ENCODE peak calls at places on chromosomes 16 and 17, in ten cellular contexts. One of them, this sample, is unnamed.

GRCh38 chr17:38602862-38603785 is 2.6 kb downstream of the SRCIN1 start:
- DNase-seq in PC-3: no peak
- DNase-seq in tibial artery: no peak
- DNase-seq in adrenal gland: no peak
- DNase-seq in GM12865: no peak
- DNase-seq in tibial nerve: no peak
- DNase-seq in ovary: no peak
- DNase-seq in nephron progenitor cell: no peak
- DNase-seq in astrocyte of the spinal cord: no peak
- DNase-seq in fibroblast of lung: no peak
- DNase-seq in this sample: no peak

GRCh38 chr16:3135120-3135715 is 389 bp downstream of the ZNF213 start:
- DNase-seq in astrocyte of the spinal cord: peak; percentile 19
- DNase-seq in adrenal gland: no peak
- DNase-seq in tibial nerve: no peak
- DNase-seq in tibial artery: no peak
- DNase-seq in PC-3: no peak
- DNase-seq in nephron progenitor cell: no peak
- DNase-seq in GM12865: no peak
- DNase-seq in ovary: no peak
- DNase-seq in fibroblast of lung: no peak
- DNase-seq in this sample: no peak

GRCh38 chr16:8621572-8622314 is at the start of gene METTL22:
- DNase-seq in PC-3: peak; percentile 82
- DNase-seq in GM12865: peak; percentile 95
- DNase-seq in nephron progenitor cell: peak; percentile 98
- DNase-seq in fibroblast of lung: peak; percentile 73
- DNase-seq in tibial nerve: peak; percentile 76
- DNase-seq in tibial artery: peak; percentile 92
- DNase-seq in astrocyte of the spinal cord: peak; percentile 82
- DNase-seq in ovary: peak; percentile 95
- DNase-seq in adrenal gland: peak; percentile 92
- DNase-seq in this sample: peak; percentile 100

GRCh38 chr16:78430281-78430680 is 330.8 kb downstream of the WWOX start:
- DNase-seq in tibial nerve: no peak
- DNase-seq in PC-3: no peak
- DNase-seq in ovary: no peak
- DNase-seq in tibial artery: no peak
- DNase-seq in adrenal gland: no peak
- DNase-seq in nephron progenitor cell: no peak
- DNase-seq in astrocyte of the spinal cord: no peak
- DNase-seq in GM12865: no peak
- DNase-seq in fibroblast of lung: no peak
- DNase-seq in this sample: no peak

GRCh38 chr17:11499881-11500280 is 98.4 kb upstream of the DNAH9 start:
- DNase-seq in fibroblast of lung: no peak
- DNase-seq in astrocyte of the spinal cord: no peak
- DNase-seq in tibial nerve: no peak
- DNase-seq in nephron progenitor cell: no peak
- DNase-seq in adrenal gland: no peak
- DNase-seq in PC-3: no peak
- DNase-seq in ovary: no peak
- DNase-seq in GM12865: no peak
- DNase-seq in tibial artery: no peak
- DNase-seq in this sample: no peak

GRCh38 chr16:2776500-2777139 is 460 bp downstream of the ELOB start:
- DNase-seq in fibroblast of lung: no peak
- DNase-seq in tibial artery: no peak
- DNase-seq in tibial nerve: no peak
- DNase-seq in PC-3: peak; percentile 15
- DNase-seq in adrenal gland: no peak
- DNase-seq in nephron progenitor cell: no peak
- DNase-seq in GM12865: peak; percentile 46
- DNase-seq in astrocyte of the spinal cord: peak; percentile 2
- DNase-seq in ovary: no peak
- DNase-seq in this sample: peak; percentile 67

GRCh38 chr17:46943511-46944393 is 20.8 kb downstream of the GOSR2 start:
- DNase-seq in GM12865: no peak
- DNase-seq in nephron progenitor cell: no peak
- DNase-seq in PC-3: peak; percentile 40
- DNase-seq in tibial nerve: no peak
- DNase-seq in tibial artery: no peak
- DNase-seq in ovary: peak; percentile 70
- DNase-seq in adrenal gland: no peak
- DNase-seq in fibroblast of lung: peak; percentile 55
- DNase-seq in astrocyte of the spinal cord: peak; percentile 20
- DNase-seq in this sample: no peak

GRCh38 chr16:69301861-69302260 is 9.3 kb upstream of the VPS4A start:
- DNase-seq in PC-3: no peak
- DNase-seq in GM12865: no peak
- DNase-seq in astrocyte of the spinal cord: no peak
- DNase-seq in fibroblast of lung: no peak
- DNase-seq in adrenal gland: no peak
- DNase-seq in tibial artery: no peak
- DNase-seq in nephron progenitor cell: no peak
- DNase-seq in ovary: no peak
- DNase-seq in tibial nerve: no peak
- DNase-seq in this sample: no peak

GRCh38 chr16:10614685-10615084 is 34.3 kb upstream of the EMP2 start:
- DNase-seq in tibial nerve: no peak
- DNase-seq in nephron progenitor cell: no peak
- DNase-seq in fibroblast of lung: no peak
- DNase-seq in astrocyte of the spinal cord: no peak
- DNase-seq in GM12865: no peak
- DNase-seq in adrenal gland: no peak
- DNase-seq in tibial artery: no peak
- DNase-seq in ovary: no peak
- DNase-seq in PC-3: no peak
- DNase-seq in this sample: no peak

GRCh38 chr16:10618710-10619209 is 38.4 kb upstream of the EMP2 start:
- DNase-seq in fibroblast of lung: no peak
- DNase-seq in nephron progenitor cell: no peak
- DNase-seq in adrenal gland: no peak
- DNase-seq in astrocyte of the spinal cord: no peak
- DNase-seq in tibial nerve: no peak
- DNase-seq in GM12865: no peak
- DNase-seq in ovary: no peak
- DNase-seq in PC-3: no peak
- DNase-seq in tibial artery: no peak
- DNase-seq in this sample: no peak

GRCh38 chr16:10617662-10618420 is 37.4 kb upstream of the EMP2 start:
- DNase-seq in PC-3: no peak
- DNase-seq in GM12865: no peak
- DNase-seq in tibial artery: no peak
- DNase-seq in fibroblast of lung: peak; percentile 77
- DNase-seq in adrenal gland: no peak
- DNase-seq in nephron progenitor cell: no peak
- DNase-seq in tibial nerve: no peak
- DNase-seq in ovary: no peak
- DNase-seq in astrocyte of the spinal cord: peak; percentile 29
- DNase-seq in this sample: no peak

GRCh38 chr16:10616395-10616743 is 36.0 kb upstream of the EMP2 start:
- DNase-seq in ovary: no peak
- DNase-seq in adrenal gland: no peak
- DNase-seq in GM12865: no peak
- DNase-seq in astrocyte of the spinal cord: no peak
- DNase-seq in tibial nerve: no peak
- DNase-seq in tibial artery: no peak
- DNase-seq in nephron progenitor cell: no peak
- DNase-seq in PC-3: no peak
- DNase-seq in fibroblast of lung: no peak
- DNase-seq in this sample: no peak

DNA sequence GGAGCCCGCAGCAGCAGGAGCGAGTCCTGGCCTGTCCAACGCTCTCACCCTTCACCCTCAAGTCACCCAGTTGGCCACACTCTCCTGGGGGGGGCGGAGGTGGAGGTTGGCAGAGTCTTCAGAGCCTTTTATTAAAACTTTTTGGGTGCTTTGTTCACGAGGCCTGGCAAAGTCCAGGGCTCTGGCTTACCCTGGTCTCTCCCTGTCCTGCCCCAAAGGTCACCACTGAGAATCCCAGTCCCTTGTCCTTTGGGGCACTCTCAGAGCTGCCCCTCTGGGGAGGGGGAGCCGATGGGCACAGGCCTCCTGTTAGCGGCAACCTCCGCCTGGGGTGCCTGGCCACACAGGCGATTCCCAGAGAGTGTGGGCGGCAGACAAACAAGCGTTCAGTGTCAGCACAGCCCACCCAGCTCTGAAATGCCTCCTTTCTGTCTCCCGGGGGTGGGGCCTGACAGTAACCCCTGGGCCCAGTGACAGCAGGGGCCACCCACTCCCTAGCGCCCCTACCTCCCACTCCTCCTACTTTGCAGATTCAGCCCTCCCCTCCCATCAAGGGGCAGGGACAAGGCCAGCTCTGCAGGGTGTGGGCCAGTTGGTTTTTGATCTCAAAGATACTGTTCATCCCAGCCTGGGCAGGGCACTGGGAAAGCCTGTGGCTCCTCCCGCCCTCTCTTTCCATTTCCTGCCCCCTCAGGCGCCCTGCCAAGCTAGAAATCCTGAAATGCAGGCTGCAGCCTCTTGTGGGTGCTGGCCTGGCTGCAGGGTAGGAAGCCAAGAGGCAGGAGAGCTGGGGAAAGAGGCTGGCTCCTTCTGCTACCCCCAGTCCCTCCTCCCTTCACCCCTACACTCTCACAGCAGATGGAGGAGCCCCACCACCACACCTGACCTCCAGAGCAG is 36.6 kb upstream of the EMP2 start:
- DNase-seq in ovary: peak; percentile 62
- DNase-seq in tibial artery: no peak
- DNase-seq in adrenal gland: no peak
- DNase-seq in astrocyte of the spinal cord: peak; percentile 58
- DNase-seq in GM12865: no peak
- DNase-seq in fibroblast of lung: peak; percentile 69
- DNase-seq in tibial nerve: peak; percentile 46
- DNase-seq in PC-3: peak; percentile 75
- DNase-seq in nephron progenitor cell: peak; percentile 42
- DNase-seq in this sample: no peak
- TF ChIP-seq CTCF in ovary: no peak
- TF ChIP-seq CTCF in tibial artery: no peak
- TF ChIP-seq CTCF in adrenal gland: no peak
- TF ChIP-seq CTCF in astrocyte of the spinal cord: peak; percentile 2
- TF ChIP-seq CTCF in GM12865: no peak
- TF ChIP-seq CTCF in fibroblast of lung: no peak
- TF ChIP-seq CTCF in tibial nerve: peak; percentile 47
- TF ChIP-seq CTCF in PC-3: no peak
- TF ChIP-seq CTCF in nephron progenitor cell: no peak
- TF ChIP-seq CTCF in this sample: no peak

DNA sequence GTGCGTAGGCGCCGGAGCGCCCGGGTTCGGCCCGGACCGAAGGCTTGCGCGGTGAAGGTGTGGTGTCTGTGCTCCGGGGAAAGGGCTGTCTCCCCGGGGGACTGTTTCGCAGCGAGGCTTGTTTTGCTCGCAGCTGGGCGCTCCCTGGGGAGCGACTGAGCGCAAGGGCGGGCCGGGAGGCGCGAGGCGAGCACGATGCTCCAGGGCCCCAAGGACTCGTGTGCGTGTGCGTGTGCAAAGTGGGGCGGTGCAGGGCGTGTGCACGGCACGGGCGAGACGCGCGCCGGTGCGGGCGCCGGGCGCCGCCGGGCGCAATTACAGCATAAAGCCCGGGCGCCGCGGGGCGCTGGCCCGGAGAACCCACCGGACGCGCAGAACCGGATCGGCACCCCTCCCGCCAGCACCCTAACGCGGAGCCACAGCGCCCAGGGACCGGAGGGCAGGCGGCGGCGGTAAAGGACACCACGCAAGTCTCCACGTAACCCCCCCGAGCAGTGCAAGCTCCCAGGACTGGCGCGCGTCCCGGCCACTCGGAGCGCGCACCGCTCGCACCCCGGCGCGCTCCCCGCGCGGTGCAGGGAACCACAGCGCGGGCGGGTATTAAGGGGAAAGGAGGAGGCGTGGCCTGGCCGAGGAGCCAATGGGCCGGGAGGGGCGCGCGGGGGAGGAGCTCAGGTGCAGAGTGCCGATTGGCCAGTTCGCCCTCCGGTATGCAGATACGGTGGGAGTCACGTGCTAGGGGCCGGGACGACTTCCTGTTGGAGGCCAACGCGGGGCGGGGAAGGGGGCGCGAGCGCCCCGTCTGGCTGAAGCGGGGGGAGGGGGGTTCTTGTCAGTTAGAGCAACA is at the start of gene TNRC6C:
- DNase-seq in GM12865: peak; percentile 98
- DNase-seq in nephron progenitor cell: peak; percentile 99
- DNase-seq in ovary: peak; percentile 100
- DNase-seq in fibroblast of lung: peak; percentile 99
- DNase-seq in tibial artery: peak; percentile 100
- DNase-seq in adrenal gland: peak; percentile 100
- DNase-seq in astrocyte of the spinal cord: peak; percentile 99
- DNase-seq in PC-3: peak; percentile 97
- DNase-seq in tibial nerve: peak; percentile 100
- DNase-seq in this sample: peak; percentile 97
- TF ChIP-seq CTCF in GM12865: no peak
- TF ChIP-seq CTCF in nephron progenitor cell: no peak
- TF ChIP-seq CTCF in ovary: peak; percentile 30
- TF ChIP-seq CTCF in fibroblast of lung: no peak
- TF ChIP-seq CTCF in tibial artery: peak; percentile 31
- TF ChIP-seq CTCF in adrenal gland: peak; percentile 14
- TF ChIP-seq CTCF in astrocyte of the spinal cord: peak; percentile 14
- TF ChIP-seq CTCF in PC-3: no peak
- TF ChIP-seq CTCF in tibial nerve: peak; percentile 69
- TF ChIP-seq CTCF in this sample: no peak

GRCh38 chr16:87363771-87364476 is 19.7 kb downstream of the FBXO31 start:
- DNase-seq in astrocyte of the spinal cord: no peak
- DNase-seq in tibial nerve: no peak
- DNase-seq in nephron progenitor cell: peak; percentile 34
- DNase-seq in tibial artery: no peak
- DNase-seq in GM12865: no peak
- DNase-seq in adrenal gland: peak; percentile 67
- DNase-seq in ovary: peak; percentile 78
- DNase-seq in fibroblast of lung: no peak
- DNase-seq in PC-3: no peak
- DNase-seq in this sample: no peak

GRCh38 chr16:87367556-87367955 is 16.0 kb downstream of the FBXO31 start:
- DNase-seq in GM12865: no peak
- DNase-seq in adrenal gland: no peak
- DNase-seq in ovary: no peak
- DNase-seq in nephron progenitor cell: no peak
- DNase-seq in tibial artery: no peak
- DNase-seq in tibial nerve: no peak
- DNase-seq in PC-3: no peak
- DNase-seq in astrocyte of the spinal cord: no peak
- DNase-seq in fibroblast of lung: no peak
- DNase-seq in this sample: no peak

GRCh38 chr16:87366288-87366687 is 17.3 kb downstream of the FBXO31 start:
- DNase-seq in PC-3: no peak
- DNase-seq in nephron progenitor cell: no peak
- DNase-seq in ovary: no peak
- DNase-seq in fibroblast of lung: no peak
- DNase-seq in tibial artery: no peak
- DNase-seq in GM12865: no peak
- DNase-seq in astrocyte of the spinal cord: no peak
- DNase-seq in adrenal gland: no peak
- DNase-seq in tibial nerve: no peak
- DNase-seq in this sample: no peak

GRCh38 chr16:87366930-87367329 is 16.6 kb downstream of the FBXO31 start:
- DNase-seq in GM12865: no peak
- DNase-seq in nephron progenitor cell: no peak
- DNase-seq in astrocyte of the spinal cord: no peak
- DNase-seq in tibial nerve: no peak
- DNase-seq in adrenal gland: no peak
- DNase-seq in PC-3: no peak
- DNase-seq in fibroblast of lung: no peak
- DNase-seq in ovary: no peak
- DNase-seq in tibial artery: no peak
- DNase-seq in this sample: no peak

GRCh38 chr16:87365021-87365713 is 18.4 kb downstream of the FBXO31 start:
- DNase-seq in nephron progenitor cell: no peak
- DNase-seq in PC-3: no peak
- DNase-seq in tibial artery: no peak
- DNase-seq in fibroblast of lung: no peak
- DNase-seq in adrenal gland: no peak
- DNase-seq in astrocyte of the spinal cord: no peak
- DNase-seq in ovary: no peak
- DNase-seq in GM12865: no peak
- DNase-seq in tibial nerve: no peak
- DNase-seq in this sample: no peak
- TF ChIP-seq CTCF in nephron progenitor cell: no peak
- TF ChIP-seq CTCF in PC-3: no peak
- TF ChIP-seq CTCF in tibial artery: no peak
- TF ChIP-seq CTCF in fibroblast of lung: no peak
- TF ChIP-seq CTCF in adrenal gland: no peak
- TF ChIP-seq CTCF in astrocyte of the spinal cord: no peak
- TF ChIP-seq CTCF in ovary: no peak
- TF ChIP-seq CTCF in GM12865: no peak
- TF ChIP-seq CTCF in tibial nerve: no peak
- TF ChIP-seq CTCF in this sample: no peak

DNA sequence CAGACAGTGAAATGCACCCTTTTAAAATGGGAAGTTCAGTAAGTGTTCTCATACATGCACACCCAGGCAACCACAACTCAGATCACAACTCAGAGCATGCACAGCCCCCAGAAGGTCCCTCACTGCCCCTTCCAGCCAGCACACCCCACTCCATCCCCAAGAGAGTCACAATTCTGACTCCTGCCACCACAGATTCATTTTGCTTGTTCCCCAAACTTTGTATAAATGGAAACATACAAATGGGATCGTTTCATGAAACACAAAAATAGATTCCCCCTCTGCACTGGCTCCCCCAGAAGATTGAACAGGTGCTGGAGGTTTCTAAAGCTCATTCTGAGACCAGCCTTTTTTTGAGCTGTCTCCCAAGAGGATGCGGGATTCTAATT is 3.3 kb upstream of the TNFRSF13B start:
- DNase-seq in astrocyte of the spinal cord: no peak
- DNase-seq in tibial nerve: no peak
- DNase-seq in adrenal gland: no peak
- DNase-seq in nephron progenitor cell: no peak
- DNase-seq in ovary: no peak
- DNase-seq in tibial artery: no peak
- DNase-seq in fibroblast of lung: no peak
- DNase-seq in GM12865: peak; percentile 84
- DNase-seq in PC-3: no peak
- DNase-seq in this sample: no peak
- TF ChIP-seq CTCF in astrocyte of the spinal cord: no peak
- TF ChIP-seq CTCF in tibial nerve: no peak
- TF ChIP-seq CTCF in adrenal gland: no peak
- TF ChIP-seq CTCF in nephron progenitor cell: no peak
- TF ChIP-seq CTCF in ovary: no peak
- TF ChIP-seq CTCF in tibial artery: no peak
- TF ChIP-seq CTCF in fibroblast of lung: no peak
- TF ChIP-seq CTCF in GM12865: no peak
- TF ChIP-seq CTCF in PC-3: no peak
- TF ChIP-seq CTCF in this sample: no peak